ENCODE peak calls at places on chromosomes 2 and 18, in seven cellular contexts. One of them, this sample, is unnamed.

GRCh38 chr2:127014630-127015029 is 92.3 kb downstream of the BIN1 start:
- DNase-seq in amniotic stem cell: peak
- DNase-seq in EL: peak
- DNase-seq in GM23248: peak
- DNase-seq in activated gamma-delta T cell treated with anti-CD3 and anti-CD28 coated beads, Interleukin-2, amount 50 U/mL, for 16 hours: no peak
- DNase-seq in activated CD4-positive, alpha-beta T cell treated with anti-CD3 and anti-CD28 coated beads for 24 hours: no peak
- DNase-seq in MCF 10A: peak
- DNase-seq in this sample: peak

GRCh38 chr2:67036446-67036845 is 360.7 kb upstream of the ETAA1 start:
- DNase-seq in amniotic stem cell: no peak
- DNase-seq in EL: no peak
- DNase-seq in GM23248: peak
- DNase-seq in activated gamma-delta T cell treated with anti-CD3 and anti-CD28 coated beads, Interleukin-2, amount 50 U/mL, for 16 hours: no peak
- DNase-seq in activated CD4-positive, alpha-beta T cell treated with anti-CD3 and anti-CD28 coated beads for 24 hours: no peak
- DNase-seq in MCF 10A: no peak
- DNase-seq in this sample: no peak

GRCh38 chr2:236772220-236772837 is 202.7 kb downstream of the ACKR3 start:
- DNase-seq in amniotic stem cell: no peak
- DNase-seq in EL: no peak
- DNase-seq in GM23248: no peak
- DNase-seq in activated gamma-delta T cell treated with anti-CD3 and anti-CD28 coated beads, Interleukin-2, amount 50 U/mL, for 16 hours: no peak
- DNase-seq in activated CD4-positive, alpha-beta T cell treated with anti-CD3 and anti-CD28 coated beads for 24 hours: no peak
- DNase-seq in MCF 10A: no peak
- DNase-seq in this sample: no peak

GRCh38 chr2:29530281-29530680 is 391.1 kb downstream of the ALK start:
- DNase-seq in amniotic stem cell: no peak
- DNase-seq in EL: peak
- DNase-seq in GM23248: peak
- DNase-seq in activated gamma-delta T cell treated with anti-CD3 and anti-CD28 coated beads, Interleukin-2, amount 50 U/mL, for 16 hours: no peak
- DNase-seq in activated CD4-positive, alpha-beta T cell treated with anti-CD3 and anti-CD28 coated beads for 24 hours: no peak
- DNase-seq in MCF 10A: no peak
- DNase-seq in this sample: no peak

GRCh38 chr18:46291149-46291548 is 187.0 kb downstream of the HAUS1 start:
- DNase-seq in amniotic stem cell: no peak
- DNase-seq in EL: no peak
- DNase-seq in GM23248: no peak
- DNase-seq in activated gamma-delta T cell treated with anti-CD3 and anti-CD28 coated beads, Interleukin-2, amount 50 U/mL, for 16 hours: no peak
- DNase-seq in activated CD4-positive, alpha-beta T cell treated with anti-CD3 and anti-CD28 coated beads for 24 hours: no peak
- DNase-seq in MCF 10A: no peak
- DNase-seq in this sample: no peak

GRCh38 chr2:152542995-152543481 is 174.2 kb downstream of the PRPF40A start:
- DNase-seq in amniotic stem cell: peak
- DNase-seq in EL: peak
- DNase-seq in GM23248: peak
- DNase-seq in activated gamma-delta T cell treated with anti-CD3 and anti-CD28 coated beads, Interleukin-2, amount 50 U/mL, for 16 hours: no peak
- DNase-seq in activated CD4-positive, alpha-beta T cell treated with anti-CD3 and anti-CD28 coated beads for 24 hours: no peak
- DNase-seq in MCF 10A: peak
- DNase-seq in this sample: peak

GRCh38 chr2:240982821-240983281 is 15.6 kb upstream of the SNED1 start:
- DNase-seq in amniotic stem cell: no peak
- DNase-seq in EL: no peak
- DNase-seq in GM23248: no peak
- DNase-seq in activated gamma-delta T cell treated with anti-CD3 and anti-CD28 coated beads, Interleukin-2, amount 50 U/mL, for 16 hours: no peak
- DNase-seq in activated CD4-positive, alpha-beta T cell treated with anti-CD3 and anti-CD28 coated beads for 24 hours: no peak
- DNase-seq in MCF 10A: no peak
- DNase-seq in this sample: no peak

GRCh38 chr18:54280206-54280550 is 10.9 kb downstream of the POLI start:
- DNase-seq in amniotic stem cell: no peak
- DNase-seq in EL: no peak
- DNase-seq in GM23248: no peak
- DNase-seq in activated gamma-delta T cell treated with anti-CD3 and anti-CD28 coated beads, Interleukin-2, amount 50 U/mL, for 16 hours: no peak
- DNase-seq in activated CD4-positive, alpha-beta T cell treated with anti-CD3 and anti-CD28 coated beads for 24 hours: no peak
- DNase-seq in MCF 10A: no peak
- DNase-seq in this sample: no peak

GRCh38 chr2:38750011-38750792 is 959 bp downstream of the SRSF7 start:
- DNase-seq in amniotic stem cell: no peak
- DNase-seq in EL: no peak
- DNase-seq in GM23248: peak
- DNase-seq in activated gamma-delta T cell treated with anti-CD3 and anti-CD28 coated beads, Interleukin-2, amount 50 U/mL, for 16 hours: peak
- DNase-seq in activated CD4-positive, alpha-beta T cell treated with anti-CD3 and anti-CD28 coated beads for 24 hours: peak
- DNase-seq in MCF 10A: peak
- DNase-seq in this sample: peak

GRCh38 chr2:129189617-129190016 is 789.8 kb upstream of the RAB6C start:
- DNase-seq in amniotic stem cell: no peak
- DNase-seq in EL: no peak
- DNase-seq in GM23248: no peak
- DNase-seq in activated gamma-delta T cell treated with anti-CD3 and anti-CD28 coated beads, Interleukin-2, amount 50 U/mL, for 16 hours: no peak
- DNase-seq in activated CD4-positive, alpha-beta T cell treated with anti-CD3 and anti-CD28 coated beads for 24 hours: no peak
- DNase-seq in MCF 10A: no peak
- DNase-seq in this sample: no peak

GRCh38 chr18:50614838-50615237 is 55.0 kb downstream of the MAPK4 start:
- DNase-seq in amniotic stem cell: no peak
- DNase-seq in EL: no peak
- DNase-seq in GM23248: peak
- DNase-seq in activated gamma-delta T cell treated with anti-CD3 and anti-CD28 coated beads, Interleukin-2, amount 50 U/mL, for 16 hours: no peak
- DNase-seq in activated CD4-positive, alpha-beta T cell treated with anti-CD3 and anti-CD28 coated beads for 24 hours: no peak
- DNase-seq in MCF 10A: peak
- DNase-seq in this sample: peak

GRCh38 chr2:74617123-74617522 is 31.0 kb downstream of the M1AP start:
- DNase-seq in amniotic stem cell: no peak
- DNase-seq in EL: peak
- DNase-seq in GM23248: peak
- DNase-seq in activated gamma-delta T cell treated with anti-CD3 and anti-CD28 coated beads, Interleukin-2, amount 50 U/mL, for 16 hours: no peak
- DNase-seq in activated CD4-positive, alpha-beta T cell treated with anti-CD3 and anti-CD28 coated beads for 24 hours: no peak
- DNase-seq in MCF 10A: no peak
- DNase-seq in this sample: no peak